ENCODE peak calls at places on chromosomes 6 and 20, in four cellular contexts. W is lung, K is fibroblast of lung, O is heart right ventricle. P is an unnamed sample.

GRCh38 chr20:61925555-61926252 is 140.0 kb downstream of the TAF4 start:
- DNase-seq in W (no peak), K (peak), O (no peak), P (peak)

GRCh38 chr6:156879235-156879995 is 102.2 kb downstream of the ARID1B start:
- DNase-seq in W (no peak), K (no peak), O (no peak), P (no peak)

GRCh38 chr6:110822248-110822647 is 7.0 kb upstream of the CDK19 start:
- DNase-seq in W (no peak), K (peak), O (no peak), P (no peak)

GRCh38 chr6:130143709-130144108 is 79.0 kb downstream of the SAMD3 start:
- DNase-seq in W (no peak), K (peak), O (no peak), P (peak)

GRCh38 chr6:29887330-29887818 is 55.0 kb upstream of the HLA-A start:
- DNase-seq in W (peak), K (peak), O (peak), P (peak)

GRCh38 chr20:63155266-63156165 is 60.4 kb downstream of the YTHDF1 start:
- DNase-seq in W (no peak), K (no peak), O (no peak), P (no peak)

GRCh38 chr6:160088069-160088773 is 33.4 kb upstream of the SLC22A1 start:
- DNase-seq in W (peak), K (peak), O (peak), P (peak)

GRCh38 chr6:139708342-139709199 is 334.1 kb upstream of the CITED2 start:
- DNase-seq in W (no peak), K (peak), O (no peak), P (peak)

GRCh38 chr6:75550544-75551167 is 51.0 kb upstream of the SENP6 start:
- DNase-seq in W (no peak), K (peak), O (no peak), P (no peak)

GRCh38 chr6:10391299-10391630 is 23.6 kb downstream of the TFAP2A start:
- DNase-seq in W (no peak), K (no peak), O (no peak), P (no peak)

DNA sequence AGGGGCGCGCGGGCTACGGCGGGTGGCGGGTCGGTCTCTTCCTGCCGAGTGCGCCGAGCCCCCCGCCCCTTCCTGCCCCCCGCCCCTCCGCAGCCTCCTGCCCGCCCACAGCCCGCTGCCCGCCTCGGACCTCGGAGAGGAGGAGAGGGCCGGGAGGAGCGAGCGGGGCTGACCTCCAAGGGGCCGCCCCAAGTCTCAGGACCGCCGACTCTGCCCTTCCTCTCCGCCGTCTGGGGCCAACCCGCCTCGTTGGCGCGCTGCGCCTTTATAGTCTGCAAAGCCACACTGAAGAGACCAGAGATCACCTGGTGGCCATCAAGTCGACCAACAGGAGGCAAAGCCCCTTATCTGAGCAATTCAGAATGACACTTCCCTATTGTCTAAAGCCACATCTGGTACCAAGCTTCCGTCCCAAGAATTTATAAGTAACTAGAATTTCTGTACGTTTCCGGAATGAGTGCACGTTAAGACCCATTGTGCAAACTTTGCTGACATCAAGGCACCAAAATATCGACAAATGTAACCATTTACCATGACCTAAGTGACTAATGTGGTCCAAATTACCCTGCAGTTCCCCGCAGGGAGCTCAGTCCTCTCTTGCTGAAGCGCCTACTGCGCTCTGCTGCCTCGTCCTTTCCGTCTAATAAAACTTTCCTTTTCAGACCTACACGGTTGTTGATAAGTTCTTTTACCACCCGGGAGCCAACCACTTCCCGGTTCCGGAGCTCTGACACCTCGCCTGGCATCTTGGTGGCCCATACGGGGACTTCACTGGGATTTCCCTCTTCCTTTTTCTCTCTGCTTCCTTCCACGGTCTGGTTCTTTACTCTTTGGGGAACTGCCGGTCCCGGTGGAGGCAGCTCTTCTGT is at the start of gene CPXM1:
- DNase-seq in W (no peak), K (no peak), O (no peak), P (no peak)
- TF ChIP-seq CTCF in W (no peak), K (no peak), O (no peak), P (no peak)

GRCh38 chr6:150418825-150419594 is 50.2 kb downstream of the IYD start:
- DNase-seq in W (peak), K (peak), O (peak), P (peak)
- H3K4me3 ChIP-seq in W (no peak), K (peak), O (peak), P (peak)

GRCh38 chr20:3768342-3769130 is 983 bp upstream of the ADISSP start:
- DNase-seq in W (no peak), K (peak), O (peak), P (peak)
- TF ChIP-seq CTCF in W (peak), K (peak), O (peak), P (peak)

DNA sequence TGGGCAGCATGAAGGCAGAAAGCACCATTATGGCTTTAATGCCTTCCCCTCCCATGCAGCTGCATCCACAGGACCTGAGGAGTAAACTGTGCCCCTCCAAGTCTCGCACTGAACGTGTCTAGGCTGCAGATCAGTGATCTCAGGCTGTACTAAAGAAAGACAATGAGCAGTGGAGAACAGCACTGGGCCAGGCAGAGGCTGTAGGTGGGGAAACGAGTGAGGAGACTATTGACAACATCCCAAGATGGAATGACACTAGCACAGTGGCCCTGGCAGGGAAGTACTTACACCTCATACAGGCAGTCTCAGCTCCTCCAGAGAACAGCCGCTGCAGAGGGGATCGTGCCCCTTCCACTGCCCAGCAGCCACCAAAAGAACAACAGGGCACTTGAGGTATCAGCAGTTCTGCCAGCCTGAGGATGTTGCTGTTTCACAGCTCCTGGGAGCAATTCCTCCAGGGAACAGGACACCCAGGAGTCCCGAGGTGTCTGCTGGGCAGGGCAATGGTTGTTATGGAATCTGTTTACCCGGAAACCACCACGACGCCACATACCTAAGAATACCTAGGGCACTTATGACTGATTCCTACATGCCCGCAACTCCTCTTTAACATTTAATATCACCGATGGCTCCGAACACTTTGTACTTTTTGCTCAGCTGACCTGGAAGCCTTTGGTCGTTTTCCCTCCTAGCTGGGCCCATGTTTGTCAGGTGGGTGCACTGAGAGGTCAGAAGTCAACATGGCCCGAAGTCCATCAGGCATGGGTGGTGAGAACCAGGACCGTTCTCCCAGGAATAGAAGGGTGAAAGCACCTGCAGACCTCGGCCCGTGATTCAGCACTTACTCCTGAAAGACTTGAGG is 79.1 kb downstream of the SLC22A23 start:
- DNase-seq in W (no peak), K (peak), O (no peak), P (peak)
- H3K4me3 ChIP-seq in W (no peak), K (no peak), O (no peak), P (no peak)

GRCh38 chr6:98054453-98054852 is 771.4 kb upstream of the MMS22L start:
- DNase-seq in W (no peak), K (peak), O (no peak), P (peak)
- TF ChIP-seq CTCF in W (no peak), K (no peak), O (no peak), P (peak)

GRCh38 chr6:39791850-39792500 is at the start of gene DAAM2:
- DNase-seq in W (peak), K (peak), O (peak), P (peak)
- H3K4me3 ChIP-seq in W (peak), K (peak), O (peak), P (peak)

DNA sequence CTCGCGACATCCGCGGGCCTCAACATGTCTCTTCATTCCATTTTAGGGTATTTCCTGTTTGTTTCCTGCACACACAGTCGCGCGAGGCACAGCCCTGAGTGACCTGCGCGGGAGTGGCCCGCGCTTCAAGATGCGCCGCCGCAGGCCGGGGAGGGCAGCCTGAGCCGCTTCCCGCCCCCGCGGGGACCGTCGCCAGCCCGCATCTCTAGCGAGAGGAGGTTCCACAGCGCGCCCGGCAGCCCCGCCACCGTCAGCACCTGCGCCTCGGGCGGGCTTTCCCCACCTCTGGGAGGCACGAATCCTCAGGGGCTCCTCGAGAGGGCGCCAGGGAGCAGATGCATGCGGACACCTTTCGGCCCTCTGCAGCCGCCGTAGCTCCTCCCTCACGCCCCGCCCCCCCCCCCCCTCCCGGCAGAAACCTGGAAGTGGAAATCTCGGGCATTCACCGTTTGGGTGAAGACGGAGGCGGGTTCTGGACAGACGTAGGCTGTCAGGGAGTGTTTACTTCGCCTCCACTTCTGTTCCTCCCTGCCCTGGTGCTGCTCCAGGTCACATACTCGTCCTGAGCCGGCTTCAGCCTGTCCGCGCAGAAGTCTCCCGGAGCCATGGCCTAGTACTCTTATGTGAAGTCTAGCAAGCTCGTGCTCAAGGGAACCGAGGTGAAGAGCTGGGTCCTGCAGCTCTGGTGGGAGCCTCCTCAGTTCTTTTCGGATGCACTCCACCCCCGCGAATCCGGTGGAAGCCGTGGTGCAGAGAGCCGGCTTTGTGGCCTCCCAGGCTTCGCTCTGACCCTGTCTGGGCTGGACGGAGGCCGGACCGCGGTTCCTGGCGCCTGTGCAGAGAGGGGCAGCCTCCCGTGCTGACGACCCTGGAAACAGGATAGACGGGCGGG is 880.5 kb upstream of the DEFB115 start:
- DNase-seq in W (peak), K (peak), O (peak), P (peak)
- TF ChIP-seq CTCF in W (no peak), K (peak), O (peak), P (peak)

P was measured in astrocyte of the spinal cord.